ENCODE peak calls at places on chromosomes 13 and 19, in ten cellular contexts. C is cardiac muscle cell; O is Caco-2; I is heart left ventricle; J is BJ; N is ascending aorta; Z is CD4-positive, alpha-beta T cell; E is AG09319; B is IMR-90; M is suprapubic skin. A is an unnamed sample.

GRCh38 chr13:41456768-41457588 is at the start of gene RGCC:
- DNase-seq in E (no peak), Z (peak), I (peak), B (peak), M (peak), O (peak), C (peak), J (no peak), N (peak), A (peak)

GRCh38 chr19:2491130-2491801 is 15.3 kb downstream of the GADD45B start:
- DNase-seq in M (peak), O (no peak), B (peak), N (no peak), J (no peak), C (no peak), I (no peak), Z (no peak), E (no peak), A (peak)

GRCh38 chr19:38634757-38635482 is 12.5 kb upstream of the ACTN4 start:
- DNase-seq in M (peak), C (peak), N (no peak), O (peak), I (peak), B (peak), Z (peak), E (no peak), J (no peak), A (peak)

GRCh38 chr13:28324181-28324789 is 170.6 kb downstream of the FLT1 start:
- DNase-seq in C (peak), J (no peak), Z (peak), O (peak), N (no peak), I (no peak), M (no peak), B (peak), E (no peak), A (peak)

GRCh38 chr19:5563941-5564612 is 3.7 kb downstream of the TINCR start:
- DNase-seq in M (no peak), I (no peak), B (peak), J (peak), Z (no peak), E (no peak), O (peak), C (no peak), N (no peak), A (no peak)

GRCh38 chr19:13849991-13850909 is 26.7 kb upstream of the NANOS3 start:
- DNase-seq in B (peak), C (peak), I (peak), E (no peak), Z (peak), M (peak), J (no peak), O (no peak), N (no peak), A (peak)

GRCh38 chr13:29713841-29714240 is 118.4 kb upstream of the SLC7A1 start:
- DNase-seq in E (no peak), B (peak), Z (no peak), M (no peak), J (no peak), O (no peak), I (no peak), N (no peak), C (no peak), A (no peak)

GRCh38 chr13:96299235-96299634 is 209.3 kb downstream of the HS6ST3 start:
- DNase-seq in O (no peak), M (no peak), Z (no peak), B (no peak), C (no peak), I (no peak), E (no peak), N (no peak), J (no peak), A (no peak)

GRCh38 chr13:45728759-45729158 is 26.6 kb downstream of the CBY2 start:
- DNase-seq in C (peak), O (peak), I (no peak), J (no peak), E (no peak), N (no peak), M (no peak), B (no peak), Z (no peak), A (no peak)
- TF ChIP-seq CTCF in C (peak), O (peak), I (no peak), J (no peak), E (no peak), N (no peak), M (no peak), B (no peak), Z (no peak), A (no peak)

DNA sequence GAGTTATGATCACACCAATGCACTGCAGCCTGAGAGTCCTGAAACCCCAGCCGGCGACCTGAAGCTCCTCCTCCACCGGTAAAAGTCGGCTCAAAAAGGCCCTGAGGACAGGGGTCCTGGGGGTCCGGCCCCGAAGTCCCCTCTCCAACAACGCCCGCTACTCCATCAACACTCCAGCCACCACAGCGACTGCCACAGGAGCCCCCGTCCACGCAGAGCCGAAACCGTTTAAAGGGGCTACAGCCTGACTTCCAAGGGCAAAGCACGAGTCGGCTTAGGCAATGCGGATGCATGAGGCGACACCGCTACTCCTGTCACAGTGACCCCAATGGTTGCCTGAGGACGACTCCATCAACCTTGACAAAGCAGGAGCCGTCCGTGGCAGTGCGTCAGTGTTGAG is 22.9 kb upstream of the ZNF420 start:
- DNase-seq in O (no peak), M (no peak), I (no peak), C (no peak), J (no peak), Z (no peak), B (no peak), E (no peak), N (no peak), A (no peak)
- TF ChIP-seq CTCF in O (no peak), M (no peak), I (no peak), C (no peak), J (no peak), Z (no peak), B (no peak), E (no peak), N (no peak), A (no peak)

GRCh38 chr13:80145291-80145690 is 195.6 kb downstream of the SPRY2 start:
- DNase-seq in Z (no peak), B (no peak), I (no peak), M (no peak), O (no peak), C (no peak), N (no peak), E (no peak), J (no peak), A (no peak)

GRCh38 chr13:80149757-80150156 is 191.2 kb downstream of the SPRY2 start:
- DNase-seq in B (peak), J (no peak), I (no peak), M (no peak), N (no peak), O (no peak), Z (no peak), E (no peak), C (no peak), A (no peak)

GRCh38 chr13:80141114-80141849 is 199.6 kb downstream of the SPRY2 start:
- DNase-seq in I (no peak), O (no peak), Z (no peak), C (peak), B (peak), N (no peak), E (no peak), M (no peak), J (no peak), A (no peak)

GRCh38 chr13:80139196-80139595 is 201.7 kb downstream of the SPRY2 start:
- DNase-seq in N (no peak), Z (no peak), J (no peak), M (no peak), E (no peak), B (no peak), I (no peak), C (no peak), O (no peak), A (no peak)

GRCh38 chr13:80144493-80144892 is 196.4 kb downstream of the SPRY2 start:
- DNase-seq in B (no peak), O (no peak), E (no peak), I (no peak), C (no peak), Z (no peak), J (no peak), N (no peak), M (no peak), A (no peak)
- TF ChIP-seq CTCF in B (no peak), O (no peak), E (no peak), I (no peak), C (no peak), Z (no peak), J (no peak), N (no peak), M (no peak), A (no peak)

DNA sequence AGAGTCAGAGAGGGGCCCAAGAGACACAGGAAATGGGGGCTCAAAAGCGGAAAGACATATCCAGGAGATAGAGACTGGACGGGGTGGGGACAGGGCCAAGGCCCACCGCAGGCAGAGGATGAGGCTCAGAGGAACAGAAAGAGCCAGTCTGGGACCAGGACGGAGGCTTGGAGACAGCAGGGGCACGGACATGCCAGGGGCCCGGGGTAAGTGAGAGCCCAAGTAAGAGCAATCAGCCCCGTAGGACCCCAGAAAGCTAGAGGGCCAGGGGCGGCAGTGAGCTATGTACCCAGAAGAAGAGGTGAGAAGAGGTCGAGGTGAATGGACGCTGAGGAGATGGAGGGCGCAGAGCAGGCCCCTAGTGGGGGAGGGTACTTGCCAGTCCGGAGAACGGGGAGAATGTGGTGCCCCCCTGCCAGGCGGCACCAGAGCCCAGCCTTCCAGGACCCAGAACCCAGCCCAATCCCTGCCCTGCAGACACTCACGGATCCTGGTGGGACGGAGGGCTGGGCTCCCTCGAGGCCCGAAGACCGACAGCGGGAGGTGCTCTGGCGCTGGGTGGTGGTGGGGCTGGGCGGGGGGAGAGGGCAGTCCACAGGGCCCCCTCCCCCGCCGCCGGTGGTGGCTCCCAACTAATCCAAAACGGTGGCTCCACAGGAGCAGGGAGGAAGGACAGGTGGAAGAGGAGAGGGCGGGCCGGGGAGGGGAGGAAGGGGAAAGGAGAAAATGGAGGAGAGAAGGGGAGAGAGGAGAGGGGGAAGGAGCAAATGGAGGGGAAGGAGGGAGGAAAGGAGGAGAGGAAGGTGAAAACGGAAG is 1.0 kb downstream of the GRIK5 start:
- DNase-seq in I (peak), C (no peak), M (no peak), B (no peak), J (no peak), O (no peak), Z (no peak), N (no peak), E (no peak), A (no peak)
- TF ChIP-seq CTCF in I (no peak), C (no peak), M (no peak), B (no peak), J (no peak), O (no peak), Z (no peak), N (no peak), E (no peak), A (no peak)

DNA sequence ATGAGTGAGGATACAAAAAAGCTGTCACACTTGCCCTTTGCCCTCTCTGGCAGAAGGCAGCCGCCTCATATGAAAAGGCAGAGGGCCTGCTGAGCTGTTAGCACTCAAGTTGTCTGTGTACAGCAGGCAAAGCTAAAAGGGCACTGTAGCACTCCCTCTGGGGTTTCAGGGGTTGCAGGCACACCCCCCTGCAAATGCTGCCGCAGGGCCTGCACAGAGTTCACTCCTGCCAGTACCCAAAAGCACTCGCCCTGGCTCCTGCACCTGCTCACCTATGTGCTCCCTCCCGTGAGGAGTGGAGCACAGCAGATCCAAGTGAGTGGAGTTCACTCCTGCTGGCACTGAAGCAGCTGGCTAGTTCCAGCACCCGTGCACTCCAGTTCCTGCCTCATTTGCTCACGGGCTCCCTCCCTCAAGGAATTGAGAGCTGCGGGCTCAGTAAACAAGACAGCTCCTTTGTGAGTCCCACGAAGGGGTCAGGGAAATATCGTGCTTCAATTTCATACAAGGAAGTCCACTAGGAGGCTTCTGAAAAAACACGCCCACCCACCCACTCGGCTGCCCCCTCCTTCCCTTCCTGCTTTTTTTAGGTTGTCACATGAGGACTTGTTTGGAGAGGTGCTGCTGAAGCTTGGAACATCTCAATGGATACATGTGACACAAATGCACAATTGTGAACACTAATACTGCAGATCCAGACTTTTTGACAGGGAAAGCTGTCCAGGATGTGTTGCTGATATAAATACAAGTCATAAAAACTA is 9.9 kb upstream of the RCBTB2 start:
- DNase-seq in C (peak), N (no peak), E (no peak), M (peak), I (peak), J (no peak), Z (no peak), B (peak), O (no peak), A (no peak)
- TF ChIP-seq CTCF in C (peak), N (no peak), E (no peak), M (no peak), I (peak), J (peak), Z (no peak), B (no peak), O (no peak), A (no peak)

DNA sequence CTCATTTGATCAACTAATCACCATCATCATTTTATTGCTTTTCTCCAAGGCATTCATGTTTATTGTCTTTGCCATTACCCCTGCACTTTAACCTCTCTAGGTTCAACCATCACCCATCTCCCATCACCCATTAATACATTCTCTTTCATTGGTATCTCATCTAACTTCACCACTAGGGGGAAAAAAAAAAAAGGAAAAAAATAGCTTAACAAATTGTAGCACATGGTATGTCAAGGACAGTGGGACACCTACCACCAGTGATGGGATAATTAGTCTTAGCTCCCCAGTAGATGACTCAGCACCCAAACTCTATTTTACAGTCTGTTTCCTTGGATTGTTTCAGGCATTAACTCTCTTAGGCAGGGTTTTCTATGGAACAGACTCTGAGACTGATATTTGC is 1770.2 kb upstream of the MIR17HG start:
- DNase-seq in E (no peak), O (no peak), Z (no peak), C (no peak), B (no peak), N (no peak), M (no peak), J (no peak), I (no peak), A (no peak)
- TF ChIP-seq CTCF in E (no peak), O (no peak), Z (no peak), C (no peak), B (no peak), N (no peak), M (no peak), J (no peak), I (no peak), A (no peak)

GRCh38 chr13:39415403-39415802 is 187.6 kb downstream of the LHFPL6 start:
- DNase-seq in C (peak), O (peak), N (no peak), I (peak), E (no peak), B (peak), M (no peak), J (no peak), Z (no peak), A (no peak)
- TF ChIP-seq CTCF in C (peak), O (peak), N (peak), I (peak), E (peak), B (peak), M (no peak), J (peak), Z (no peak), A (no peak)

GRCh38 chr19:4454952-4455738 is 2.4 kb downstream of the UBXN6 start:
- DNase-seq in N (no peak), I (no peak), C (no peak), M (peak), E (peak), Z (no peak), J (peak), B (peak), O (no peak), A (no peak)

GRCh38 chr19:4454621-4454951 is 3.0 kb downstream of the UBXN6 start:
- DNase-seq in J (no peak), E (no peak), O (no peak), I (no peak), N (no peak), Z (no peak), B (no peak), M (no peak), C (no peak), A (no peak)

GRCh38 chr19:4453232-4454179 is 4.1 kb downstream of the UBXN6 start:
- DNase-seq in C (no peak), N (no peak), M (no peak), B (no peak), O (no peak), E (no peak), J (no peak), Z (no peak), I (peak), A (no peak)

GRCh38 chr19:4449826-4450075 is 7.8 kb downstream of the UBXN6 start:
- DNase-seq in M (no peak), O (no peak), E (no peak), J (no peak), B (no peak), I (no peak), Z (no peak), N (no peak), C (no peak), A (no peak)

GRCh38 chr19:4452230-4452990 is 5.2 kb downstream of the UBXN6 start:
- DNase-seq in J (no peak), Z (no peak), C (no peak), O (no peak), N (no peak), I (no peak), E (no peak), B (no peak), M (no peak), A (no peak)
- TF ChIP-seq CTCF in J (no peak), Z (no peak), C (no peak), O (no peak), N (no peak), I (no peak), E (no peak), B (no peak), M (no peak), A (no peak)

GRCh38 chr19:23686622-23687423 is at the start of gene ZNF675:
- DNase-seq in B (peak), O (peak), J (peak), C (peak), M (peak), I (peak), Z (peak), N (peak), E (peak), A (peak)
- TF ChIP-seq CTCF in B (peak), O (no peak), J (no peak), C (no peak), M (no peak), I (no peak), Z (no peak), N (no peak), E (peak), A (no peak)

DNA sequence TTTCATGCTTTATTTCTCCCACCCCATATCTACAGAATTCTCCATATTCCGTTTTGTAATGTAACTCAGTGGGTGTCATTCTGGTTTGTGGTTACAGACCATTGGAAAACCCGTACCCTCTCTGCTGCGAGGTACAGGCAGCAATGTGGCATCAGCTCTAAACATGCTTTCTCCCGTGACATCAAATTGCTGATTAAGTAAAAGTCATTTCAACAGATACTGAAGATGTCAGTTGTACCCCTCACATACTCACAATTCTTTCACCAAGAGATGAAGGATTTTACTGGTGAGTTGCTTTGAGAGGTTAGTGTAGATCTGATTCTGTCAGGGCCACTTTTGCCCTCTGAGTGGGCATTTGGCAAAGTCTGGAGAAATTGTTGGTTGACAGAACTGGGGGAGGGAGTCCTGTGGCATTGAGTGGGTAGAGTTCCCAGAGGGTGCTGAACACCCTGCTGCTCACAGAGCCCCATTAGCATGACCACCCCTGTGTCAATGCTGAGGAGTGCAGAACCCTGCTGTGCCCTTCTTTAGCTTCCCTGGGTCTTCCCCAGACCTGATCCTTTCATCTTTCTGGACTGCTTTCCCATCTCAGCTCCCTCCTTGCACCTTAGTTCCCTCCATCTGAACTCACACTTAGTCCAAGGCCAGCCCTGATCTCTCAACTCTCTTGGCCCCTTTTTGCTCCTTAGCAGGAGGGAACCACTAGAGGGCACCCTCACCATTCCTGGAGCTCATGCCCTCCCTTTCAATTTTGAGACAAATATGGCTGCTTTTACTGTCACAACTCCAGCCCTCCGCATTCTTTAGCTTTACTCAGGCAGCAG is 39.9 kb upstream of the CEACAM8 start:
- DNase-seq in J (no peak), B (peak), I (no peak), C (no peak), N (no peak), M (no peak), O (peak), E (no peak), Z (peak), A (no peak)
- TF ChIP-seq CTCF in J (peak), B (peak), I (peak), C (peak), N (peak), M (no peak), O (peak), E (peak), Z (peak), A (no peak)